ENCODE peak calls at places on chromosomes 7 and 10, in four cellular contexts. One of them, this sample, is unnamed.

GRCh38 chr10:125213541-125214282 is 53.3 kb upstream of the CTBP2 start:
- DNase-seq in epithelial cell of esophagus: no peak
- DNase-seq in GM20000: no peak
- DNase-seq in NB4: no peak
- DNase-seq in this sample: no peak

GRCh38 chr7:835021-835420 is 2.7 kb downstream of the SUN1 start:
- DNase-seq in epithelial cell of esophagus: no peak
- DNase-seq in GM20000: no peak
- DNase-seq in NB4: no peak
- DNase-seq in this sample: no peak

GRCh38 chr7:131011976-131012375 is 278.0 kb upstream of the KLF14 start:
- DNase-seq in epithelial cell of esophagus: peak
- DNase-seq in GM20000: no peak
- DNase-seq in NB4: peak
- DNase-seq in this sample: no peak

GRCh38 chr10:3222068-3222467 is 49.5 kb upstream of the PITRM1 start:
- DNase-seq in epithelial cell of esophagus: peak
- DNase-seq in GM20000: no peak
- DNase-seq in NB4: peak
- DNase-seq in this sample: no peak

GRCh38 chr10:23157239-23157661 is 34.9 kb upstream of the PTF1A start:
- DNase-seq in epithelial cell of esophagus: no peak
- DNase-seq in GM20000: peak
- DNase-seq in NB4: no peak
- DNase-seq in this sample: no peak

GRCh38 chr10:97025613-97026242 is 160.0 kb downstream of the SLIT1 start:
- DNase-seq in epithelial cell of esophagus: peak
- DNase-seq in GM20000: peak
- DNase-seq in NB4: peak
- DNase-seq in this sample: peak

GRCh38 chr7:4788627-4789189 is 13.3 kb downstream of the AP5Z1 start:
- DNase-seq in epithelial cell of esophagus: no peak
- DNase-seq in GM20000: no peak
- DNase-seq in NB4: no peak
- DNase-seq in this sample: no peak

GRCh38 chr10:49066944-49067730 is 48.2 kb downstream of the VSTM4 start:
- DNase-seq in epithelial cell of esophagus: no peak
- DNase-seq in GM20000: no peak
- DNase-seq in NB4: no peak
- DNase-seq in this sample: no peak

GRCh38 chr7:128420773-128421172 is 11.0 kb upstream of the IMPDH1 start:
- DNase-seq in epithelial cell of esophagus: no peak
- DNase-seq in GM20000: no peak
- DNase-seq in NB4: no peak
- DNase-seq in this sample: no peak

GRCh38 chr10:3217301-3217700 is 44.7 kb upstream of the PITRM1 start:
- DNase-seq in epithelial cell of esophagus: peak
- DNase-seq in GM20000: no peak
- DNase-seq in NB4: no peak
- DNase-seq in this sample: no peak

GRCh38 chr10:77318739-77319138 is 318.9 kb downstream of the KCNMA1 start:
- DNase-seq in epithelial cell of esophagus: no peak
- DNase-seq in GM20000: no peak
- DNase-seq in NB4: no peak
- DNase-seq in this sample: no peak

GRCh38 chr10:86963341-86963919 is 4.9 kb upstream of the ADIRF start:
- DNase-seq in epithelial cell of esophagus: no peak
- DNase-seq in GM20000: no peak
- DNase-seq in NB4: peak
- DNase-seq in this sample: no peak

GRCh38 chr10:3091346-3091787 is 24.0 kb downstream of the PFKP start:
- DNase-seq in epithelial cell of esophagus: peak
- DNase-seq in GM20000: no peak
- DNase-seq in NB4: no peak
- DNase-seq in this sample: no peak

GRCh38 chr7:14294637-14295036 is 305.2 kb upstream of the ETV1 start:
- DNase-seq in epithelial cell of esophagus: no peak
- DNase-seq in GM20000: no peak
- DNase-seq in NB4: no peak
- DNase-seq in this sample: no peak

GRCh38 chr10:132030898-132031463 is 34.8 kb upstream of the JAKMIP3 start:
- DNase-seq in epithelial cell of esophagus: peak
- DNase-seq in GM20000: no peak
- DNase-seq in NB4: no peak
- DNase-seq in this sample: no peak

GRCh38 chr7:147438216-147438615 is 1152.3 kb upstream of the C7orf33 start:
- DNase-seq in epithelial cell of esophagus: no peak
- DNase-seq in GM20000: no peak
- DNase-seq in NB4: no peak
- DNase-seq in this sample: no peak

GRCh38 chr7:31775511-31775910 is 88.5 kb downstream of the PPP1R17 start:
- DNase-seq in epithelial cell of esophagus: peak
- DNase-seq in GM20000: no peak
- DNase-seq in NB4: no peak
- DNase-seq in this sample: no peak

GRCh38 chr7:43873300-43873699 is 4.0 kb upstream of the MRPS24 start:
- DNase-seq in epithelial cell of esophagus: peak
- DNase-seq in GM20000: no peak
- DNase-seq in NB4: no peak
- DNase-seq in this sample: no peak

GRCh38 chr10:123965973-123966895 is 74.6 kb upstream of the CPXM2 start:
- DNase-seq in epithelial cell of esophagus: no peak
- DNase-seq in GM20000: no peak
- DNase-seq in NB4: no peak
- DNase-seq in this sample: no peak

GRCh38 chr7:82164813-82165212 is 278.8 kb downstream of the CACNA2D1 start:
- DNase-seq in epithelial cell of esophagus: peak
- DNase-seq in GM20000: no peak
- DNase-seq in NB4: no peak
- DNase-seq in this sample: no peak

GRCh38 chr10:27345455-27345909 is 104.9 kb upstream of the ACBD5 start:
- DNase-seq in epithelial cell of esophagus: no peak
- DNase-seq in GM20000: peak
- DNase-seq in NB4: peak
- DNase-seq in this sample: no peak

This sample was measured in central memory CD8-positive, alpha-beta T cell.